ENCODE peak calls at places on chromosomes 11 and 22, in four cellular contexts. T is ovary, V is HCT116, H is PC-9. Z is an unnamed sample.

GRCh38 chr22:48254311-48254873 is 1491.9 kb downstream of the TBC1D22A start:
- DNase-seq in T (no peak), H (no peak), V (no peak), Z (no peak)

GRCh38 chr11:119322360-119322739 is 5.4 kb upstream of the MCAM start:
- DNase-seq in T (no peak), V (no peak), H (no peak), Z (no peak)

GRCh38 chr22:43923191-43923590 is 414 bp upstream of the PNPLA3 start:
- DNase-seq in T (no peak), V (no peak), H (peak; percentile 22), Z (no peak)

GRCh38 chr11:36376888-36377758 is 81.0 kb downstream of the PRR5L start:
- DNase-seq in T (peak; percentile 47), V (no peak), H (peak; percentile 9), Z (no peak)

GRCh38 chr11:19441288-19441687 is 200.5 kb upstream of the E2F8 start:
- DNase-seq in V (no peak), T (no peak), H (no peak), Z (no peak)

GRCh38 chr11:69918231-69918937 is 99.2 kb upstream of the FGF3 start:
- DNase-seq in H (no peak), V (no peak), T (no peak), Z (peak; percentile 74)

GRCh38 chr22:38461414-38462081 is 6.3 kb upstream of the KDELR3 start:
- DNase-seq in H (peak; percentile 91), V (peak; percentile 82), T (peak; percentile 72), Z (peak; percentile 87)

GRCh38 chr11:66745356-66746235 is 16.6 kb upstream of the SPTBN2 start:
- DNase-seq in V (no peak), H (peak; percentile 58), T (no peak), Z (no peak)

GRCh38 chr11:44570411-44571155 is 5.1 kb downstream of the CD82 start:
- DNase-seq in H (no peak), T (no peak), V (no peak), Z (no peak)

GRCh38 chr11:69963533-69964246 is 114.4 kb upstream of the ANO1 start:
- DNase-seq in T (no peak), H (no peak), V (no peak), Z (no peak)

GRCh38 chr22:17241571-17242310 is 22.5 kb upstream of the ADA2 start:
- DNase-seq in H (no peak), V (no peak), T (no peak), Z (no peak)

GRCh38 chr11:15970506-15971214 is 385.7 kb downstream of the SOX6 start:
- DNase-seq in H (no peak), V (no peak), T (no peak), Z (no peak)

GRCh38 chr22:39938509-39938908 is 21.7 kb upstream of the TMA7B start:
- DNase-seq in T (no peak), V (no peak), H (no peak), Z (no peak)

GRCh38 chr22:19149047-19149883 is 827 bp downstream of the GSC2 start:
- DNase-seq in T (no peak), V (no peak), H (no peak), Z (no peak)

GRCh38 chr22:46108564-46109473 is 41.5 kb upstream of the PPARA start:
- DNase-seq in V (no peak), T (no peak), H (no peak), Z (peak; percentile 76)
- H3K4me1 ChIP-seq in V (peaks cover 57% of the 10 kb centered on the region), T (peaks cover 68% of the 10 kb centered on the region), H (peaks cover 5% of the 10 kb centered on the region), Z (peaks cover 61% of the 10 kb centered on the region)

GRCh38 chr11:104096900-104097299 is 60.5 kb downstream of the DDI1 start:
- DNase-seq in H (no peak), T (no peak), V (no peak), Z (no peak)
- H3K4me1 ChIP-seq in H (no peaks in the 10 kb centered on the region), T (no peaks in the 10 kb centered on the region), V (no peaks in the 10 kb centered on the region), Z (no peaks in the 10 kb centered on the region)

DNA sequence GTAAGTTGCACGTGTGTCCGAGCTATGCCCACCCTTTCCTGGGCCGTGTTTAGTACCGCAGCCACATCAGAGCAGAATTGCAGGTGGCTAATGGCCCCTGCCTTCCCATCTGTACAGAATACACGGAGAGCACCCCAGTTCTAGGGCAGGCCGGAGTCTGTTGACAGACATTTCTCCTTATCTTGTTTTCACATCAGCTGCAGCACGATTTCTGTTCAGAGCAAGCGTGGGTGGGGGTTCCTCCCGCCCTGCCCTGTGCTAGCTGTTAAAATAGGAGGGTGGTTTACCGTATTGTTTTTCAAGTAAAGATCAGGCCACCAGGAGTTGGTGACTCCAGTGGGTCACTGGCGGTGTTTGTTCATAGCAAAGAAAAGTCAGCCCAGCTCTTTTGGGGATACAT is 41.1 kb downstream of the UBASH3B start:
- DNase-seq in T (no peak), H (no peak), V (no peak), Z (no peak)
- H3K4me1 ChIP-seq in T (peaks cover 2% of the 10 kb centered on the region), H (peaks cover 24% of the 10 kb centered on the region), V (no peaks in the 10 kb centered on the region), Z (no peaks in the 10 kb centered on the region)

GRCh38 chr11:96015911-96016565 is 92.1 kb upstream of the MTMR2 start:
- DNase-seq in T (no peak), H (no peak), V (no peak), Z (no peak)
- H3K4me1 ChIP-seq in T (no peaks in the 10 kb centered on the region), H (peaks cover 24% of the 10 kb centered on the region), V (peaks cover 25% of the 10 kb centered on the region), Z (peaks cover 7% of the 10 kb centered on the region)